ENCODE peak calls at places on chromosomes 6 and 20, in six cellular contexts. Z is astrocyte; A is CD4-positive, alpha-beta T cell; R is body of pancreas; Y is Peyer's patch; D is brain microvascular endothelial cell. V is an unnamed sample.

GRCh38 chr6:45697605-45698004 is 318.1 kb downstream of the CLIC5 start:
- DNase-seq in A (no peak), R (no peak), D (peak; percentile 99), Z (peak; percentile 99), Y (no peak), V (no peak)

GRCh38 chr6:129516005-129516404 is 194.0 kb downstream of the ARHGAP18 start:
- DNase-seq in D (no peak), R (no peak), Z (peak; percentile 5), Y (no peak), A (no peak), V (no peak)

GRCh38 chr6:2891768-2892170 is 11.3 kb downstream of the SERPINB9 start:
- DNase-seq in R (no peak), Y (peak; percentile 91), A (peak; percentile 44), D (no peak), Z (no peak), V (no peak)

GRCh38 chr6:112877134-112878100 is 530.3 kb downstream of the RFPL4B start:
- DNase-seq in Z (peak; percentile 96), D (peak; percentile 78), A (no peak), R (no peak), Y (no peak), V (no peak)

GRCh38 chr20:60341062-60341461 is 382.8 kb downstream of the CDH26 start:
- DNase-seq in Y (no peak), Z (no peak), A (no peak), D (no peak), R (no peak), V (no peak)

GRCh38 chr6:41334482-41335023 is 855 bp upstream of the NCR2 start:
- DNase-seq in D (no peak), R (no peak), Y (no peak), Z (no peak), A (no peak), V (no peak)

GRCh38 chr6:15320683-15321082 is 74.8 kb downstream of the JARID2 start:
- DNase-seq in Y (no peak), Z (peak; percentile 33), A (no peak), R (no peak), D (no peak), V (no peak)

GRCh38 chr6:134936927-134937326 is 13.0 kb downstream of the ALDH8A1 start:
- DNase-seq in Y (no peak), Z (peak; percentile 94), D (no peak), A (no peak), R (no peak), V (no peak)

GRCh38 chr6:158810149-158811095 is 8.7 kb downstream of the EZR start:
- DNase-seq in Z (no peak), D (no peak), A (no peak), R (no peak), Y (no peak), V (no peak)

GRCh38 chr6:8230357-8230756 is 128.0 kb upstream of the EEF1E1 start:
- DNase-seq in Z (no peak), R (no peak), Y (no peak), A (no peak), D (no peak), V (no peak)

GRCh38 chr6:82138075-82138791 is 109.3 kb downstream of the IBTK start:
- DNase-seq in A (no peak), Z (no peak), D (no peak), Y (no peak), R (no peak), V (no peak)

GRCh38 chr6:72422126-72422680 is 199.7 kb upstream of the KCNQ5 start:
- DNase-seq in A (no peak), R (no peak), Z (peak; percentile 63), Y (no peak), D (no peak), V (no peak)

GRCh38 chr20:60984666-60985065 is 267.4 kb upstream of the CDH4 start:
- DNase-seq in D (no peak), R (no peak), A (no peak), Y (no peak), Z (no peak), V (no peak)

GRCh38 chr6:38477680-38478260 is 162.0 kb downstream of the BTBD9 start:
- DNase-seq in Z (no peak), Y (no peak), R (no peak), D (no peak), A (no peak), V (no peak)

GRCh38 chr6:91822581-91822980 is 1235.7 kb upstream of the MAP3K7 start:
- DNase-seq in Z (no peak), D (no peak), Y (no peak), A (no peak), R (no peak), V (no peak)

GRCh38 chr6:156618600-156619205 is 158.5 kb upstream of the ARID1B start:
- DNase-seq in Z (no peak), D (no peak), R (no peak), A (no peak), Y (no peak), V (no peak)

GRCh38 chr20:3314391-3314790 is 75.4 kb upstream of the SLC4A11 start:
- DNase-seq in Y (no peak), Z (no peak), A (no peak), R (no peak), D (no peak), V (no peak)

GRCh38 chr20:37956099-37956498 is 53.2 kb downstream of the VSTM2L start:
- DNase-seq in D (no peak), Z (no peak), R (no peak), A (no peak), Y (no peak), V (no peak)
- TF ChIP-seq CTCF in D (no peak), Z (no peak), R (no peak), A (no peak), Y (no peak), V (no peak)

DNA sequence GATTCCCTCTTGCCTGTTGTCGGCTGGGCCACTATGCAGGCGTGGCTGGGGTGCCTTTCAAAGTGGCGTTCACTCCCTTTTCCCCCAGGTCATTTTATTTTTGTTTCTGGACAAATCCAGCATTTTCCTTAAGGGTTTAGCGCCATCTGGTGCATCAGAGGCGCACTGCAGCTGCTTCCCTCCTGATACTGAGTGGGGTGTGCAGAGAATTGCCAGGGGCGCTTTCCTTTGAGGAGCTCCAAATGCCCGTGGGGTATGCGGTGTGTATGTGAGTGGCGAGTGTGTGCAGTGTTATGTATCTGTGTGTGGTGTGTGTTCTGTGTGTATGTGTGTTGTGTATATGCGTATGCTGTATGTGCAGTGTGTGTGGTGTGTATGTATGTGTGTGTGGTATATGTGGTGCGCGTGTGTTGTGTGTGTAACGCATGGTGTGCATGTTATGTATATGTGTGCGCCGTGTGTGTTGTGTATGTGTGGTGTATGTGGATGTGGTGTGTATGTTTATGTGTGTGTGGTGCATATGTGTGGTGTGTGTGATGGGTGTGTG is 100.1 kb upstream of the AGPAT4 start:
- DNase-seq in D (peak; percentile 53), Y (peak; percentile 84), Z (peak; percentile 16), A (peak; percentile 29), R (peak; percentile 66), V (peak; percentile 71)
- TF ChIP-seq CTCF in D (peak; percentile 97), Y (peak; percentile 84), Z (peak; percentile 97), A (peak; percentile 94), R (peak; percentile 90), V (peak; percentile 97)

GRCh38 chr20:11912013-11912663 is 5.6 kb upstream of the BTBD3 start:
- DNase-seq in Z (no peak), D (no peak), A (no peak), R (peak; percentile 8), Y (no peak), V (no peak)
- TF ChIP-seq CTCF in Z (peak; percentile 30), D (peak; percentile 72), A (peak; percentile 18), R (peak; percentile 49), Y (peak; percentile 40), V (no peak)

GRCh38 chr20:32017711-32018251 is 7.5 kb downstream of the CCM2L start:
- DNase-seq in Z (no peak), D (no peak), A (peak; percentile 28), R (peak; percentile 85), Y (peak; percentile 71), V (no peak)
- TF ChIP-seq CTCF in Z (no peak), D (no peak), A (peak; percentile 53), R (peak; percentile 56), Y (peak; percentile 37), V (no peak)

DNA sequence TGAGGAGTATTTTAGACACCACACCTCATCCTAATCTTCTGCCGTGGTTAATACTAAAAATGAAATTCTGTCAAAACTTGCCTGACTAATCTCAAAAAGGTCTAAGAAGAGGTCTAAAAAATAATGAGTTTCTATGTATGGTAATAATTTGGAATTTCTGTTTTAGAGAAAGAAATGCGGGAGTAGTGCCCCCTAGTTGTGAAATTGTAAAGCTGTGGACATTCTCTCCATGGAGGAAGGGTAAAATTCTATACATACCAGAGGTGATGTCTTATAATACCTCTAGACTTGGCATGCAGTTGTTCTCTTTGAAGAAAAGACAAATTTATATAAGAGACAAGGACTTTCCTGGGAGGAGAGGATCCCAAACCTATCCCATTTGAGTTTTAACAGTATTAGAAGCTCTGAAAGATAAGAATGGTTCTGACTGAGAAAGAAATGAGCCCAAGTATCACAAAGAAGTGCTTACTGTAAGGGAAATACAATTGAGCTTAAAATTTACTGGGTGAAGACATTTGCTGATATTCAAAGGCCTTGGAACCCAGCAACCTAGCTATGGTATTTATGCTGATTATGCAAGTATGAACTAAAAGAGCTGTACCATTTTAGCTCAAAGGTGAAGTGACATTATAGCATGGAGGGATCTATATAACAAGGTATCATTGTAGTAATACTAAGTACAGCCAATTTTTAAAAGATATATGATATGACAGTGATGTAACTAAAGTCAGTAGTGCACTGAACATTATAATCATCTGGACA is 5.1 kb upstream of the EPHA7 start:
- DNase-seq in D (no peak), R (no peak), Y (no peak), A (no peak), Z (no peak), V (no peak)
- TF ChIP-seq CTCF in D (peak; percentile 57), R (peak; percentile 52), Y (peak; percentile 33), A (no peak), Z (peak; percentile 63), V (no peak)

GRCh38 chr6:53310751-53311585 is 37.8 kb downstream of the ELOVL5 start:
- DNase-seq in R (no peak), Z (no peak), Y (no peak), A (no peak), D (no peak), V (no peak)
- TF ChIP-seq CTCF in R (no peak), Z (no peak), Y (no peak), A (no peak), D (no peak), V (no peak)